ENCODE peak calls at places on chromosome 18, in five cellular contexts. L, T, R, Q and E are unnamed samples.

GRCh38 chr18:54717673-54718435 is 110.4 kb upstream of the RAB27B start:
- DNase-seq in Q (peak), L (peak), T (no peak), R (no peak), E (no peak)

GRCh38 chr18:41767960-41768359 is 187.1 kb upstream of the PIK3C3 start:
- DNase-seq in R (no peak), Q (peak), T (peak), L (peak), E (no peak)

GRCh38 chr18:36580266-36580665 is 248.5 kb downstream of the TPGS2 start:
- DNase-seq in Q (peak), T (no peak), R (no peak), L (peak), E (no peak)

GRCh38 chr18:58980991-58981390 is 116.3 kb downstream of the ZNF532 start:
- DNase-seq in Q (no peak), R (no peak), L (no peak), T (no peak), E (no peak)

GRCh38 chr18:35616664-35617423 is 35.3 kb downstream of the GALNT1 start:
- DNase-seq in L (peak), R (no peak), T (peak), Q (peak), E (peak)

GRCh38 chr18:58862851-58863538 is 1.7 kb upstream of the ZNF532 start:
- DNase-seq in L (peak), T (peak), Q (peak), R (peak), E (no peak)

GRCh38 chr18:26919656-26920055 is 54.1 kb upstream of the AQP4 start:
- DNase-seq in L (peak), Q (peak), T (peak), R (no peak), E (no peak)

GRCh38 chr18:58528011-58528367 is 100.9 kb downstream of the ALPK2 start:
- DNase-seq in R (no peak), T (no peak), L (no peak), Q (no peak), E (no peak)

GRCh38 chr18:9951022-9951859 is 37.4 kb downstream of the VAPA start:
- DNase-seq in L (peak), R (no peak), Q (peak), T (peak), E (peak)

GRCh38 chr18:21761471-21762115 is 21.0 kb downstream of the MIB1 start:
- DNase-seq in R (no peak), T (no peak), Q (no peak), L (no peak), E (no peak)

GRCh38 chr18:11327656-11328055 is 178.3 kb upstream of the PIEZO2 start:
- DNase-seq in T (no peak), L (no peak), R (no peak), Q (peak), E (no peak)

GRCh38 chr18:11464129-11464528 is 145.3 kb upstream of the SLC35G4 start:
- DNase-seq in L (no peak), T (no peak), Q (no peak), R (no peak), E (no peak)

GRCh38 chr18:37019157-37019571 is 190.2 kb downstream of the KIAA1328 start:
- DNase-seq in R (no peak), L (peak), Q (peak), T (peak), E (peak)

GRCh38 chr18:60044290-60045006 is 144.7 kb downstream of the PMAIP1 start:
- DNase-seq in Q (peak), T (peak), R (no peak), L (peak), E (no peak)

GRCh38 chr18:21669736-21670135 is 34.8 kb downstream of the ABHD3 start:
- DNase-seq in Q (no peak), L (peak), R (no peak), T (peak), E (peak)

GRCh38 chr18:42412281-42412680 is 457.2 kb downstream of the PIK3C3 start:
- DNase-seq in L (no peak), R (no peak), T (no peak), Q (peak), E (no peak)

GRCh38 chr18:62461591-62461990 is 61.2 kb upstream of the ZCCHC2 start:
- DNase-seq in Q (no peak), R (no peak), L (no peak), T (no peak), E (no peak)
- TF ChIP-seq CTCF in Q (no peak), R (no peak), L (no peak), T (no peak), E (no peak)

DNA sequence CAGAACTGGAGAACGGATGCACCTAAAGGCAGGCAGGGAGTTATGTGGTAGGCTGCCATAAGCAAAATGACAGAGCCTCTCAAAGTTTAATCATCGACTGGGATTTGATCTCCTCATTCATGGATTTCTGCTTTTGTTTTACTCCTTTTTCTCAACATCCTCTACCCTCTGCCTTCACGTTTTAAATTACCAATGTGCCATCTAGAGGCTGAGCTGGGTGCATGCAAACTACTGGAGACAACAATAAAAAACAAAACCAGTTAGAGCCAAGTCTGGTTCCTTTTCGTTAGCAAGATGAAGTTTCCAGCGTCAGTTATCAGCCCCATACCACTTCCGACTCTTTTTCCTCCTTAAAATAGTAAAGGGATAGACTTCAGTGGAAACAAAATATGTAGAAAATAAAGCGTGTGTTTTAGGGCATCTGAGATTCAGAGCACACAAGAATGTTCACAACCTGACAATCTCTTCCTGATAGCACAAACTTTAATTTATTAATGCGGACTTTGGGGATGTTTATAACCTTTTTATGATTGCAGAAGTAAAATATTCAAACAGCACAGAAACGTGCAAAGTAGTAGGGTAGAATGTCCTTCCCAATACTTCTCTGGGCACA is 117.0 kb downstream of the LAMA1 start:
- DNase-seq in L (peak), Q (no peak), R (no peak), T (no peak), E (no peak)
- TF ChIP-seq CTCF in L (peak), Q (peak), R (peak), T (peak), E (peak)

DNA sequence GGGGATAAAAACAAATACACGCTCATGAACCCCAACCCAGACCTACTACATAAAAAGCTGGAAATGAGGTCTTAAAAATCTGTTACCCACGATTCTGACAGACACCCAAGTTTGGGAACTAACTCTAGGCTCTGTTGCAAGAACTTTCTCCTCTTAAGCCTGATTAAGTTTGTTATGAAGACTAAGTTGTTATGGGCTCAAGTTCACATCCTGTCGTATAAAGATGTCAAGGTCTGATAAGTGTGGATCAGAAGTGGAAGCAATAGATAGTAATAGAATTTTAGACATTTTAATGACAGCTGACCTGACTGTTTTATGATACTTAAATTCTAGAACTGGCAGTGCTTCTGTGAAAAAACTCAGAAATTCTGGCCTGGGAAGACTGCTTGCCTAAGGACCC is 43.2 kb downstream of the LPIN2 start:
- DNase-seq in R (no peak), T (no peak), L (no peak), Q (no peak), E (no peak)
- TF ChIP-seq CTCF in R (no peak), T (no peak), L (no peak), Q (no peak), E (no peak)

GRCh38 chr18:48926420-48926857 is 24.3 kb downstream of the SMAD7 start:
- DNase-seq in Q (no peak), R (no peak), L (no peak), T (no peak), E (no peak)
- TF ChIP-seq CTCF in Q (no peak), R (no peak), L (no peak), T (no peak), E (no peak)